ENCODE peak calls at places on chromosome 12, in ten cellular contexts. Z, V, Q, A, G, W, B, T, U and P are unnamed samples.

GRCh38 chr12:105024926-105025325 is 38.8 kb downstream of the NOPCHAP1 start:
- DNase-seq in Z (no peak), V (no peak), Q (no peak), A (no peak), G (no peak), W (no peak), B (no peak), T (no peak), U (no peak), P (no peak)

GRCh38 chr12:118359541-118359915 is 13.2 kb downstream of the TAOK3 start:
- DNase-seq in Z (no peak), V (no peak), Q (no peak), A (no peak), G (peak; percentile 39), W (no peak), B (no peak), T (peak; percentile 80), U (no peak), P (no peak)

GRCh38 chr12:49352351-49352750 is 5.7 kb downstream of the DNAJC22 start:
- DNase-seq in Z (no peak), V (no peak), Q (no peak), A (no peak), G (no peak), W (no peak), B (no peak), T (no peak), U (no peak), P (no peak)

GRCh38 chr12:95396849-95397498 is 77.0 kb upstream of the METAP2 start:
- DNase-seq in Z (no peak), V (no peak), Q (no peak), A (no peak), G (no peak), W (no peak), B (peak; percentile 10), T (no peak), U (no peak), P (no peak)

GRCh38 chr12:13530966-13531365 is 334.4 kb downstream of the EMP1 start:
- DNase-seq in Z (no peak), V (no peak), Q (no peak), A (no peak), G (no peak), W (no peak), B (no peak), T (no peak), U (no peak), P (no peak)

GRCh38 chr12:52455818-52456217 is 3.9 kb upstream of the KRT6B start:
- DNase-seq in Z (no peak), V (no peak), Q (no peak), A (no peak), G (no peak), W (no peak), B (no peak), T (no peak), U (no peak), P (no peak)

GRCh38 chr12:95998611-95999300 is 2.6 kb upstream of the HAL start:
- DNase-seq in Z (peak; percentile 48), V (no peak), Q (peak; percentile 77), A (peak; percentile 19), G (peak; percentile 31), W (no peak), B (peak; percentile 41), T (peak; percentile 87), U (peak; percentile 84), P (no peak)

GRCh38 chr12:30796508-30796780 is 41.7 kb upstream of the CAPRIN2 start:
- DNase-seq in Z (peak; percentile 24), V (no peak), Q (peak; percentile 79), A (no peak), G (no peak), W (peak; percentile 47), B (peak; percentile 79), T (no peak), U (peak; percentile 49), P (no peak)

GRCh38 chr12:109679716-109680520 is 33.7 kb upstream of the FAM222A start:
- DNase-seq in Z (no peak), V (no peak), Q (no peak), A (no peak), G (no peak), W (no peak), B (no peak), T (no peak), U (no peak), P (no peak)
- H3K27me3 ChIP-seq in Z (no peaks in the 10 kb centered on the region), V (peaks cover 17% of the 10 kb centered on the region), Q (no peaks in the 10 kb centered on the region), A (no peaks in the 10 kb centered on the region), G (no peaks in the 10 kb centered on the region), W (no peaks in the 10 kb centered on the region), B (peaks cover 4% of the 10 kb centered on the region), T (peaks cover 5% of the 10 kb centered on the region), U (no peaks in the 10 kb centered on the region), P (no peaks in the 10 kb centered on the region)

GRCh38 chr12:6370576-6370935 is 4.8 kb downstream of the SCNN1A start:
- DNase-seq in Z (no peak), V (no peak), Q (no peak), A (no peak), G (no peak), W (no peak), B (no peak), T (no peak), U (no peak), P (no peak)

GRCh38 chr12:6370994-6371754 is 4.2 kb downstream of the SCNN1A start:
- DNase-seq in Z (peak; percentile 71), V (no peak), Q (peak; percentile 81), A (no peak), G (no peak), W (no peak), B (peak; percentile 87), T (no peak), U (peak; percentile 91), P (no peak)

GRCh38 chr12:6373022-6373787 is 2.2 kb downstream of the SCNN1A start:
- DNase-seq in Z (peak; percentile 11), V (no peak), Q (no peak), A (no peak), G (no peak), W (no peak), B (no peak), T (no peak), U (no peak), P (no peak)

GRCh38 chr12:6374028-6374780 is 1.2 kb downstream of the SCNN1A start:
- DNase-seq in Z (peak; percentile 26), V (no peak), Q (no peak), A (no peak), G (no peak), W (no peak), B (no peak), T (no peak), U (no peak), P (no peak)

DNA sequence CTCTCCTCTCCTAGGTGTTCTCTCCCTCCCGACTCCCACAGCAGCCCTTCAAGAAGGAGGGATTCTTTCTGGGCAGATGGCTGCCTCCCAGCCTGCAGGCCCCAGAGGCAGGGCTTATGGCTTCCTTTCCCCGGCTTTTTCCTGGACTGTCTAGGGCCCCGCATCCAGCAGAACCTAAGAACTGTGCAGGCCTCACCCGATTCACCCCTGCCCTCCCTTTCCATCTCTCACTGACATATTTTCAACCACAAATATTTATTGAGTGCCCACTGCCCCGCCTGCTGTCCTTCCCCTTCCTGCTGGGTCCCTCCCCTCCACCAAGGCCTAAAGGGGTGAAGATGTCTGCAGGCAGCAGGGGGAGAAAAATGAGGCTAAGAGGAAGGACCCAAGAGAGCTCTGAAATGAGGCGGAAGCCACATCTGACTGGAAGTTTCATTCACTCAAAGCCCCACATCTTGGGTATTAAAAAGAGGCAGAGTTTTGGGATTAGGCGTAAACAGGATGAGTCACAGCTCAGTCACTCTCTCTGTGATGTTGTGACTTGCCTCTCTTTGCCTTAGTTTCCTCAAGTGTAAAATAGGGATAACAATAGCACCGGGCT is 2.9 kb downstream of the SCNN1A start:
- DNase-seq in Z (no peak), V (no peak), Q (peak; percentile 35), A (no peak), G (no peak), W (no peak), B (peak; percentile 87), T (peak; percentile 19), U (peak; percentile 72), P (no peak)
- H3K4me1 ChIP-seq in Z (peaks cover 70% of the 10 kb centered on the region), V (peaks cover 18% of the 10 kb centered on the region), Q (peaks cover 70% of the 10 kb centered on the region), A (peaks cover 28% of the 10 kb centered on the region), G (peaks cover 27% of the 10 kb centered on the region), W (peaks cover 36% of the 10 kb centered on the region), B (peaks cover 20% of the 10 kb centered on the region), T (peaks cover 8% of the 10 kb centered on the region), U (peaks cover 56% of the 10 kb centered on the region), P (peaks cover 25% of the 10 kb centered on the region)

GRCh38 chr12:121626087-121626852 is at the start of gene ORAI1:
- DNase-seq in Z (peak; percentile 96), V (peak; percentile 98), Q (peak; percentile 98), A (peak; percentile 95), G (peak; percentile 95), W (peak; percentile 96), B (peak; percentile 92), T (peak; percentile 95), U (peak; percentile 99), P (peak; percentile 81)

GRCh38 chr12:121630791-121631190 is 4.5 kb downstream of the ORAI1 start:
- DNase-seq in Z (no peak), V (no peak), Q (no peak), A (no peak), G (no peak), W (no peak), B (no peak), T (no peak), U (no peak), P (no peak)

GRCh38 chr12:121628037-121628436 is 1.7 kb downstream of the ORAI1 start:
- DNase-seq in Z (no peak), V (no peak), Q (no peak), A (no peak), G (no peak), W (no peak), B (peak; percentile 20), T (peak; percentile 18), U (peak; percentile 74), P (no peak)

GRCh38 chr12:121628536-121628935 is 2.2 kb downstream of the ORAI1 start:
- DNase-seq in Z (no peak), V (no peak), Q (no peak), A (no peak), G (no peak), W (no peak), B (no peak), T (peak; percentile 20), U (no peak), P (no peak)

DNA sequence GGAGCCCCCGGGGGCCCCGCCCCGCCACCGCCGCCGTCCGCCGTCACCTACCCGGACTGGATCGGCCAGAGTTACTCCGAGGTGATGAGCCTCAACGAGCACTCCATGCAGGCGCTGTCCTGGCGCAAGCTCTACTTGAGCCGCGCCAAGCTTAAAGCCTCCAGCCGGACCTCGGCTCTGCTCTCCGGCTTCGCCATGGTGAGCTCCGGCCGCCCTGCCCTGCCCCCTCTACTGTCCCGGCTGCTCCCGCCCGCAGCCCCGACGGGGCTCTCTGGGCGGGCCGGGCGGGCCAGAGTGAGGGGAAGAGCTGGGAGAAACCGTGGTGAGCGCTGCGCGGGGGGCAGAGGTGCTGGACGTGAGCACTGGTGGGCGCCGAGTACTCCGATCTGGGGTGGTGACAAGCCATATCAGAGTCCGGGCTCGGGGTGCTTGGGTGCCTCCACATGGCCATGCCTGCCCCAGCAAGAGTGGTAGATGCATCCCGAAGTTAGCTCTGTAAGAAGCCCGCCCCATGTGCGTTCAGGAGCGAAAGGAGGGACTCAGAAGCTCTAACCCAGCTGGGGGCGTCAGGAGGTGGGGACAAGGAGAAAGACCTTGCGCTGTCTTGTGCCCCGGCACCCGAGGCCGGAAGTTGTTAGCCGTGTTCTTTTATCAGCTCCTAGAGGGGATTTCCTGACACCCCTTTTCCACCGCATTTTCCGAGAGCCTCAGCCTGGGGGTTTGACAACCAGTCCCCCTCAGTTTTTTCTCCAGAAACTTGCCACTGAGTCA is 708 bp downstream of the ORAI1 start:
- DNase-seq in Z (peak; percentile 46), V (peak; percentile 44), Q (peak; percentile 84), A (peak; percentile 79), G (peak; percentile 84), W (peak; percentile 54), B (peak; percentile 70), T (peak; percentile 82), U (peak; percentile 78), P (peak; percentile 23)
- H3K4me3 ChIP-seq in Z (no peak overlapping the region), V (peak overlapping the region; percentile 72), Q (peak overlapping the region; percentile 95), A (peak overlapping the region; percentile 95), G (peak overlapping the region; percentile 70), W (peak overlapping the region; percentile 78), B (peak overlapping the region; percentile 63), T (peak overlapping the region; percentile 91), U (peak overlapping the region; percentile 93), P (peak overlapping the region; percentile 76)

GRCh38 chr12:80710727-80711066 is 3.3 kb downstream of the MYF6 start:
- DNase-seq in Z (no peak), V (no peak), Q (no peak), A (no peak), G (no peak), W (no peak), B (no peak), T (no peak), U (no peak), P (no peak)

GRCh38 chr12:80709811-80710726 is 2.6 kb downstream of the MYF6 start:
- DNase-seq in Z (no peak), V (no peak), Q (peak; percentile 75), A (no peak), G (no peak), W (peak; percentile 70), B (no peak), T (no peak), U (peak; percentile 19), P (no peak)

GRCh38 chr12:80707126-80707829 is at the start of gene MYF6:
- DNase-seq in Z (no peak), V (no peak), Q (no peak), A (no peak), G (no peak), W (peak; percentile 72), B (no peak), T (no peak), U (no peak), P (no peak)

GRCh38 chr12:80707830-80708534 is 548 bp downstream of the MYF6 start:
- DNase-seq in Z (no peak), V (no peak), Q (peak; percentile 46), A (no peak), G (no peak), W (peak; percentile 44), B (no peak), T (no peak), U (no peak), P (no peak)

DNA sequence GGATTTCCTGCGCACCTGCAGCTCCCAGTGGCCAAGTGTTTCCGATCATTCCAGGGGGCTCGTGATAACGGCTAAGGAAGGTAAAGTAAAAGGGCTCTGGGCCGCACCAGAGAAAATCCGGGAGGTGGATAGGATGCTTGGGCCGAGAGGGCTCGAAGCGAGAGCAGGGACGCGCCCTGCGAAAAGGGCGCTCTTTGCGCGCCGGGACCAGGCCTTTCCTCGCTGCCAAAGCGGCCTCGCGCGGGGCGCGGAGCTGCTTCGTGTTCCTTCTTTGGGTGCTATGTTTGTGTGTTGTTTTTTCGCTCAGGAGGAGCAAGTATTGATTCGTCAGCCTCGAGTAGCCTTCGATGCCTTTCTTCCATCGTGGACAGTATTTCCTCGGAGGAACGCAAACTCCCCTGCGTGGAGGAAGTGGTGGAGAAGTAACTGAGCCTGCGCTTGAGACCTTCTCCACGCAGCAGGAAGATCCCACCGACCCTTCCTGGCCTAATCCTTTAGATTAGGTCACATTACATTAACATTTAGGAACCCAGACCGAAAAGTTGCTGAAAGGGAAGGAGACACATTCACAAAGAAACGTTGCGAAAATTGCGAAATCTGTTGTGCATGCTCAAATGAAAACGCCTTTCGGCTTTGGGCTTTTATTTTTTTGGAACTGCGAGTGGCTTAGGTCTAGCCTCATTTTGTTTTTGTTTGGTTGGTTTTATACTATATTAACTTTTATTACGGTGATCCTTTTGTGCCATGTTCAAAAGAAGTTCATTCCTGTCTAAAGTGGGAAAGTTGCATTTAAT is 1.3 kb downstream of the MYF6 start:
- DNase-seq in Z (no peak), V (no peak), Q (peak; percentile 61), A (no peak), G (no peak), W (no peak), B (peak; percentile 35), T (no peak), U (no peak), P (no peak)
- H3K27me3 ChIP-seq in Z (peaks cover 18% of the 10 kb centered on the region), V (peaks cover 59% of the 10 kb centered on the region), Q (peaks cover 91% of the 10 kb centered on the region), A (no peaks in the 10 kb centered on the region), G (no peaks in the 10 kb centered on the region), W (no peaks in the 10 kb centered on the region), B (no peaks in the 10 kb centered on the region), T (no peaks in the 10 kb centered on the region), U (peaks cover 62% of the 10 kb centered on the region), P (no peaks in the 10 kb centered on the region)